ENCODE peak calls at places on chromosomes 16 and 17, in nine cellular contexts. C is ovary, Z is A549, F is breast epithelium, B is IMR-90, N is prostate gland, M is stomach, P is spleen, J is heart left ventricle. X is an unnamed sample. For H3K9me3, the result is how much of the 10 kb centered on the place peaks cover.

GRCh38 chr17:45577571-45578279 is 87.2 kb upstream of the PLEKHM1 start:
- DNase-seq in Z (no peak), N (no peak), F (no peak), P (no peak), C (no peak), J (no peak), M (no peak), B (no peak), X (no peak)

GRCh38 chr16:31713945-31714898 is 159.4 kb upstream of the ZNF267 start:
- DNase-seq in B (no peak), C (no peak), Z (no peak), M (no peak), F (no peak), P (no peak), J (no peak), N (no peak), X (no peak)

GRCh38 chr17:50257574-50258224 is 16.6 kb upstream of the TMEM92 start:
- DNase-seq in B (no peak), P (no peak), J (no peak), N (no peak), M (no peak), Z (no peak), C (peak), F (no peak), X (no peak)

GRCh38 chr17:40707720-40708119 is 4.2 kb upstream of the KRT24 start:
- DNase-seq in B (no peak), J (no peak), Z (peak), P (no peak), N (no peak), M (no peak), F (no peak), C (peak), X (no peak)

GRCh38 chr17:47686661-47687327 is 7.2 kb upstream of the TBKBP1 start:
- DNase-seq in J (no peak), C (no peak), M (no peak), Z (no peak), N (no peak), F (no peak), P (no peak), B (peak), X (no peak)

GRCh38 chr17:9363440-9364350 is 211.9 kb downstream of the STX8 start:
- DNase-seq in J (no peak), P (no peak), C (no peak), N (no peak), Z (no peak), M (no peak), B (peak), F (no peak), X (no peak)

GRCh38 chr16:57606147-57606846 is 22.1 kb upstream of the ADGRG1 start:
- DNase-seq in P (no peak), N (no peak), F (no peak), B (no peak), C (no peak), J (no peak), Z (no peak), M (no peak), X (no peak)

GRCh38 chr17:17349724-17350106 is 46.5 kb downstream of the NT5M start:
- DNase-seq in C (no peak), B (no peak), N (no peak), P (peak), F (peak), J (peak), M (no peak), Z (no peak), X (no peak)

GRCh38 chr17:8832711-8833352 is 33.7 kb upstream of the MFSD6L start:
- DNase-seq in Z (peak), F (no peak), N (no peak), B (no peak), J (peak), M (no peak), P (peak), C (no peak), X (no peak)

GRCh38 chr16:54931757-54932660 is 1.3 kb downstream of the IRX5 start:
- DNase-seq in F (no peak), P (no peak), Z (no peak), B (no peak), J (no peak), M (no peak), N (no peak), C (no peak), X (no peak)

GRCh38 chr17:9976283-9977009 is 71.4 kb upstream of the RCVRN start:
- DNase-seq in M (no peak), J (no peak), Z (no peak), C (no peak), F (peak), N (no peak), P (peak), B (no peak), X (no peak)

DNA sequence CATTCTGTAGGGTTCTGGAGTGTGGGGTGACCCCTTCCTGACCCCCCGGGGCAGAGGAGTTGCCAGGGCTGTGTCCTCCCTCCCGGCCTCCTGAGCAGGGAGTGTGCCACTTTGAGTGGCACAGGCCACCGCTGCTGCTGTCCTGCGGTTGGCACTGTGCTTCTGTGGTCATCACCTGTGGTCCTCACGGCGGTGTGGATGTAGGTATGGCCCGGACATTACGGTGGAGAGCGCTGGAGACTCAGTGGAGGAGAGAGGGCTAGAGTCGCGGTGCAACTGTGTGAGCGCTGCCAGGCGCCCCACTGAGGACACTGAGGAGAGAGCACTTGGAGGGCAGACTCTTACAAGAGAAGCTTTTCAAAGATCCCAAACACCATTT is 39.1 kb downstream of the PGS1 start:
- DNase-seq in M (no peak), C (no peak), Z (no peak), B (no peak), N (no peak), J (no peak), P (no peak), F (no peak), X (no peak)
- H3K4me3 ChIP-seq in M (no peak), C (no peak), Z (no peak), B (no peak), N (no peak), J (no peak), P (peak), F (no peak), X (no peak)

GRCh38 chr16:66936889-66937554 is 1.7 kb downstream of the CES2 start:
- DNase-seq in C (no peak), J (no peak), N (peak), Z (no peak), P (no peak), B (no peak), F (no peak), M (no peak), X (no peak)

GRCh38 chr16:66933776-66934137 is 445 bp downstream of the CIAO2B start:
- DNase-seq in F (no peak), N (no peak), B (peak), P (no peak), Z (no peak), C (no peak), M (no peak), J (no peak), X (no peak)

GRCh38 chr16:66936462-66936861 is 1.1 kb downstream of the CES2 start:
- DNase-seq in P (no peak), F (no peak), B (no peak), C (no peak), Z (no peak), N (no peak), M (peak), J (no peak), X (peak)

GRCh38 chr16:66934138-66934838 is at the start of gene CIAO2B:
- DNase-seq in C (peak), P (peak), B (peak), N (peak), J (peak), M (peak), Z (peak), F (peak), X (peak)

GRCh38 chr16:66935319-66936011 is at the start of gene CES2:
- DNase-seq in P (peak), Z (no peak), C (no peak), B (peak), M (peak), J (no peak), N (peak), F (peak), X (peak)
- TF ChIP-seq POLR2A in P (no peak), Z (no peak), C (no peak), B (peak), M (no peak), J (peak), N (peak), F (no peak), X (peak)

GRCh38 chr16:3295209-3295608 is 10.0 kb downstream of the TIGD7 start:
- DNase-seq in F (no peak), C (no peak), N (no peak), M (no peak), B (no peak), P (no peak), Z (no peak), J (no peak), X (no peak)

GRCh38 chr16:3295783-3296182 is 9.4 kb downstream of the TIGD7 start:
- DNase-seq in P (no peak), B (no peak), C (no peak), Z (no peak), J (no peak), N (no peak), F (no peak), M (no peak), X (no peak)

GRCh38 chr16:3289998-3290673 is 6.8 kb downstream of the ZNF263 start:
- DNase-seq in C (no peak), F (no peak), N (no peak), M (no peak), B (no peak), Z (peak), P (no peak), J (no peak), X (no peak)

DNA sequence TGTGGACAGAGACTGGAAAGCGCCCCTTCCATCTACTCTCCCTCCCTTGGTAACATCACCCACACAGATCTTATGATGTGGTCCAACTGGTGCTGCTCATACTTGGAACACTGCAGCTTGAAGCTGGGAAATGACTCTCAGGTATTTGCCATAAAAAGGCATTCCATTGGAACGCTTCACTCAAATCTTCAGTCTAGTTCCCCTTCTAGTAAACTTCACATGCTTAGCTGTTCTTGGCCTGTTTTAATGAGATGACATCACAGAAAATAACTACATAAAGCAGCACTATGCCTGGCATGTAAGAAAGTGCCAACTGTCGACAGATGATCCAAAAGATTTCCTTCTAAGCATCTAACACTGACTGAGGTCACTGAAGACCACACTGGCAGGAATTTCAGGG is 9.3 kb downstream of the ZNF263 start:
- DNase-seq in Z (no peak), N (no peak), C (no peak), F (no peak), B (peak), M (no peak), P (no peak), J (no peak), X (no peak)
- H3K9me3 ChIP-seq in Z (half or more), N (under half), C (under half), F (half or more), B (half or more), M (half or more), P (half or more), J (under half), X (under half)

GRCh38 chr17:75078097-75079022 is 9.4 kb upstream of the SLC16A5 start:
- DNase-seq in F (no peak), N (no peak), C (no peak), Z (peak), J (no peak), P (no peak), M (no peak), B (peak), X (no peak)

GRCh38 chr17:75077072-75077489 is 10.7 kb upstream of the SLC16A5 start:
- DNase-seq in M (no peak), F (no peak), C (no peak), Z (no peak), B (no peak), J (no peak), N (no peak), P (no peak), X (peak)

GRCh38 chr17:75075597-75076253 is 12.0 kb upstream of the SLC16A5 start:
- DNase-seq in P (no peak), Z (no peak), B (no peak), N (no peak), J (no peak), C (no peak), F (no peak), M (no peak), X (no peak)

GRCh38 chr17:75079023-75079373 is 8.8 kb upstream of the SLC16A5 start:
- DNase-seq in P (no peak), J (no peak), N (no peak), Z (peak), M (no peak), B (no peak), F (no peak), C (no peak), X (no peak)

DNA sequence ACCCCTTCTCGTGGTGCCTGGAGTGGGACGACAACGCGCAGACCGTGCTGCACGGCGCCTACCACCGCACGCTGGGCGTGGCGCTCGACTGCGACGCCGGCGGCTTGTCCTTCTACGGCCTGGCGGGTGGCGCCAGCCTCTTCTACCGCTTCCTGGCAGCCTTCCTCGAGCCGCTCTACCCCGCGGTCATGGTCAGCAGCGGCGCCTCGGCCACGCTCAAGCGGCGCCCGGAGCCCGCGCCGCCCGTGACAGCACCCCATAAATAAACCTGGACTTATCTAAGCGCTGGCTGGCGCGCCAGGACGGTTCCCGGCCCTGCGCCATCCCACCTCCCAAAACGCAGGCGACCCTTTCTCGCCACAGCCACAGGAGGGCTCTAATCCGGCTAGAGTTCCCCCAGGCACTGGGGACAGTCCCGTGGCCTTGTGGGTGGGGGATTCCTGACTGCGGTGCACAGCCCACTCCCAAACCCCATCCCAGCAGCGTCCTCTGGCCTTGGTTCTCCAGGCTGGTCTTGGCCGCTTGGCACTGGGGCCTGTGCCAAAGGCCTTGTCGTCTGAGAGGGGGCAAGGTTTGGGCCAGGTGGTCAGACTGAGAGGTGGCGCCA is 10.2 kb upstream of the SLC16A5 start:
- DNase-seq in N (peak), B (no peak), F (peak), M (peak), P (peak), C (peak), Z (no peak), J (peak), X (peak)
- H3K4me3 ChIP-seq in N (peak), B (no peak), F (peak), M (peak), P (peak), C (peak), Z (no peak), J (peak), X (peak)

DNA sequence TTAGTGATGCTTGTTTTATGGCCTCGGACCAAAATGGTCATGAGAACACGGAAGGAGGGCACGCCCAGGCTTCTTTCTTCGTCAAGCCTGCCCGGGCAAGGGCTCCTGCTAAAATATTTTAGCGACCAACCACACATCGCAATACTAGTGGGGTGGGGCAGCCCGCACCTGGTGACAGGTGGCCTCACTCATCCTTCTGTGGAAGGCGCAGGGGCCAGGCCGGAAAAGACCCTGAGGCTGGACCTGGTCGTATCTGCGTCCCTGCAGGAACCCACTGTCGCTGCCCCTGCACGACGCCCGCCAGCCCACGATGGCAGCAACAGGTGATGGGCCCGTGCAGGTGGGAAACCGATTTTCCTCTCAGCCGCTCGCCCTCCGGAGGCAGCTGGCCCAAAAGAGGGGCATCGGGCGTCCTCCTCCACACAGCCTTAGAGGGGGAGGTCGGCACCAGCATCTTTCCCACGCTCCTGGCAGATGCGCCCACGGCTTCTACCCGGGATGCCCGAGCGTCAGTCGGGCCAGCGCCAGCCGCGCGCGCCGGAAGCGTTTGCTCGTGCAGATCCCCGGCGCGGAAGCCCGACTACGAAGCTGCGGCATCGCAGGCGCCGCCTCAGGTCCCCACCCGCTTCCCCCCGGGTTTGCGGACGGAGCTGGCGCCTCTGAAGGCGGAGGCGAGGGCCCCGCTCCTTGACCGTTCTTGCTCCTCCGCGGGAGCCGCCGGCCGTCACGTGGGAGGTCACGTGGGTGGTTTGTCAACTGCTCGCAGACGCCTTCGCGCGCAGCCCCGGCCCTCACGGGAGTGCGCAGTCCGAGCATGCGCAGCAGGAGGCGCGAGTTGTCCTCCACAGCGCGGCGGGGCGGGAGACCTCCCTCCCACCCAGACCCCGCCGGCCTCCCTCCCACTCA is 22.8 kb upstream of the FOXK2 start:
- DNase-seq in M (peak), C (peak), N (peak), B (peak), J (peak), F (peak), Z (peak), P (peak), X (peak)
- TF ChIP-seq POLR2A in M (no peak), C (peak), N (peak), B (peak), J (peak), F (peak), Z (peak), P (no peak), X (peak)

DNA sequence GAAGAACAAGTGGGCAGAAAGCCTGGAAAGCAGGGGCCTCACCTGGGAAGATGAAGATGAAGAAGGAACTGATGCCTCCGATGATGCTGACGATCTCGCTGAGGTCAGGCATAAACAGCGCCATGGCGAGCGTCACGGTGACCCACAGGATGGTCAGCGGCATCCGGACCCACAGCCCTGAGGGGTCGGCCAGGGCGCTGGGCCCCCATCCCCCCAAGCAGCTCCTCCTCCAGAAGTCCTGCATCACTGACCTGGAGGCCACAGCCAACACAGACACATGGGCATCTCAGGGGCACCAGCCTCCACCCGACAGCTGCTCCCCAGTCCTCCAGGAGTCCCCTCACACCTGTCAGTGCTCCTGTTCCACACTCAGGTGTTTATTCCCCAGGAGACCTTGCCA is 26.1 kb downstream of the SLC38A8 start:
- DNase-seq in Z (no peak), J (no peak), P (no peak), N (no peak), F (no peak), C (no peak), B (no peak), M (no peak), X (no peak)
- H3K9me3 ChIP-seq in Z (under half), J (under half), P (under half), N (under half), F (under half), C (under half), B (under half), M (under half), X (under half)

DNA sequence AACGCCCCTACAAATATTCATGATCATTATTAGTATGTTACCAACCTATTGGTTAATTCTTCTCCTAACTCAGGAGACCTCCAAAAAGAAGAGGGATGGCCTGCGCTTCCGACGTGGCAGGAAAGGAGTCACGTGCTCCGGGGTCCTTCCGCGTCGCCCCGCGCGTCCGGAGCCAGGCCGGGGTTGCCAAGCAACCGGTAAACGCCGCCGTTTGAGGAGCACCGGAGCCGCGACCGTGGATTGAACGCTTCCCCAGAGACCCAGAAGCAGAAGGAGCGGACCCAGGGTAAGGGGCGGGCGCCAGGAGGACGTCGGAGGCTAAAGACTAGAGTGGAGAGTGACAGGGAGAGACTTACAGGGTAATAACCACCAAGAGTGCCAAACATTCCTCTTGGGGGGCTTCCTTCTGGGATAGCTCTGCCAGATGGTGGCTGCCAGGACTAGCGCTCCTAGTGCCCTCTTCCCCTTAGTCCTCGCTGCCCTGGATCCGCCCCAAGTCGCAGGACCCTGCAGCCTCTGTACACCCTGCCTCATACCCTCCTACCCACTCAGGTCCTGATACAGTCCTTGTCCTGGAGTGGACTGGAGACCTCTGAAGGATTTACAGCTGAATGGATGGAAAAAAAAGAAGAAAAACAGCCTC is at the start of gene DNAI2:
- DNase-seq in C (peak), J (no peak), F (no peak), B (no peak), N (no peak), Z (no peak), M (no peak), P (peak), X (no peak)
- H3K4me3 ChIP-seq in C (no peak), J (no peak), F (peak), B (no peak), N (no peak), Z (no peak), M (no peak), P (no peak), X (no peak)

GRCh38 chr17:19867094-19867653 is 562 bp downstream of the ULK2 start:
- DNase-seq in C (no peak), J (peak), P (peak), F (peak), M (peak), N (peak), B (peak), Z (peak), X (peak)

GRCh38 chr17:19867654-19868395 is at the start of gene ULK2:
- DNase-seq in B (peak), M (peak), N (peak), C (peak), F (peak), Z (peak), J (peak), P (peak), X (peak)
- TF ChIP-seq POLR2A in B (peak), M (no peak), N (no peak), C (peak), F (no peak), Z (peak), J (peak), P (no peak), X (peak)